ENCODE peak calls at places on chromosomes 6 and 20, in six cellular contexts. Y, L, D, V, N and I are unnamed samples.

GRCh38 chr20:32807706-32808105 is 12.0 kb upstream of the MAPRE1 start:
- DNase-seq in N (no peak), L (no peak), V (no peak), Y (no peak), D (no peak), I (no peak)

GRCh38 chr6:73047801-73048200 is 177.5 kb downstream of the KHDC1L start:
- DNase-seq in Y (no peak), L (no peak), D (no peak), N (no peak), V (no peak), I (no peak)

GRCh38 chr6:122033564-122034181 is 365.8 kb upstream of the HSF2 start:
- DNase-seq in D (peak; percentile 32), Y (peak; percentile 66), N (no peak), V (no peak), L (peak; percentile 81), I (no peak)

GRCh38 chr6:132798820-132799538 is 542 bp upstream of the SLC18B1 start:
- DNase-seq in D (peak; percentile 76), L (peak; percentile 70), N (peak; percentile 81), Y (peak; percentile 62), V (no peak), I (peak; percentile 87)

GRCh38 chr20:38152175-38153010 is 12.7 kb downstream of the TGM2 start:
- DNase-seq in Y (peak; percentile 19), L (peak; percentile 64), D (peak; percentile 39), V (peak; percentile 96), N (peak; percentile 92), I (peak; percentile 53)

GRCh38 chr20:10603971-10604864 is 69.6 kb downstream of the JAG1 start:
- DNase-seq in D (no peak), N (no peak), V (no peak), Y (no peak), L (no peak), I (no peak)

GRCh38 chr6:156953125-156953477 is 175.9 kb downstream of the ARID1B start:
- DNase-seq in D (no peak), N (no peak), Y (peak; percentile 18), V (no peak), L (no peak), I (no peak)

GRCh38 chr6:10720229-10720959 is 2.5 kb upstream of the TMEM14C start:
- DNase-seq in D (peak; percentile 88), N (peak; percentile 94), Y (peak; percentile 84), L (no peak), V (peak; percentile 87), I (no peak)

GRCh38 chr20:10313701-10314100 is 95.1 kb downstream of the SNAP25 start:
- DNase-seq in V (no peak), D (no peak), L (no peak), Y (no peak), N (no peak), I (no peak)

GRCh38 chr6:28218312-28219248 is 6.5 kb upstream of the ZSCAN9 start:
- DNase-seq in V (peak; percentile 91), L (peak; percentile 50), Y (peak; percentile 88), N (peak; percentile 94), D (peak; percentile 80), I (peak; percentile 45)

GRCh38 chr6:399785-400517 is 8.4 kb downstream of the IRF4 start:
- DNase-seq in N (no peak), Y (no peak), V (no peak), L (no peak), D (no peak), I (no peak)

GRCh38 chr6:169000022-169000421 is 253.6 kb downstream of the THBS2 start:
- DNase-seq in V (no peak), D (no peak), Y (no peak), N (no peak), L (no peak), I (no peak)

GRCh38 chr6:46014511-46015118 is 1.0 kb downstream of the CLIC5 start:
- DNase-seq in D (peak; percentile 9), V (no peak), L (no peak), N (peak; percentile 75), Y (peak; percentile 7), I (no peak)

GRCh38 chr6:33273924-33274902 is 2.3 kb downstream of the RPS18 start:
- DNase-seq in V (no peak), D (no peak), Y (no peak), N (no peak), L (no peak), I (no peak)

GRCh38 chr20:44066645-44067606 is 120.1 kb downstream of the JPH2 start:
- DNase-seq in N (peak; percentile 58), V (no peak), L (no peak), Y (no peak), D (no peak), I (peak; percentile 66)

GRCh38 chr6:10558575-10558974 is 37.4 kb downstream of the GCNT2 start:
- DNase-seq in Y (no peak), V (no peak), D (no peak), N (no peak), L (peak; percentile 79), I (no peak)

GRCh38 chr20:3670511-3670910 is 7.3 kb upstream of the GFRA4 start:
- DNase-seq in V (no peak), L (peak; percentile 27), D (no peak), N (no peak), Y (peak; percentile 42), I (no peak)

GRCh38 chr6:35730745-35731413 is 6.0 kb upstream of the ARMC12 start:
- DNase-seq in L (no peak), N (no peak), Y (no peak), V (no peak), D (no peak), I (no peak)

GRCh38 chr6:68559716-68560115 is 75.4 kb upstream of the ADGRB3 start:
- DNase-seq in L (peak; percentile 81), V (no peak), Y (no peak), D (peak; percentile 37), N (no peak), I (no peak)

GRCh38 chr6:143027058-143027457 is 33.6 kb upstream of the AIG1 start:
- DNase-seq in N (no peak), D (peak; percentile 55), V (no peak), L (no peak), Y (peak; percentile 56), I (no peak)

GRCh38 chr6:42125663-42126062 is 16.8 kb downstream of the C6orf132 start:
- DNase-seq in N (no peak), D (no peak), V (no peak), L (no peak), Y (no peak), I (no peak)

GRCh38 chr20:49851991-49852390 is 39.4 kb downstream of the SLC9A8 start:
- DNase-seq in N (no peak), L (no peak), D (no peak), V (no peak), Y (no peak), I (peak; percentile 38)